ENCODE peak calls at places on chromosomes 12 and 14, in seven cellular contexts. L is fibroblast of lung; P is bronchial epithelial cell; Z is pancreas; J is heart left ventricle; O is Peyer's patch; K is CD8-positive, alpha-beta T cell. N is an unnamed sample. For H3K36me3, the result is how much of the 10 kb centered on the place peaks cover.

GRCh38 chr12:131235871-131236271 is 282.2 kb downstream of the ADGRD1 start:
- DNase-seq in P (no peak), O (no peak), J (no peak), K (no peak), L (no peak), Z (no peak), N (no peak)

GRCh38 chr12:96242597-96242996 is 48.4 kb downstream of the ELK3 start:
- DNase-seq in L (no peak), K (no peak), Z (no peak), P (no peak), J (peak), O (no peak), N (no peak)

GRCh38 chr12:117433878-117434277 is 72.5 kb upstream of the NOS1 start:
- DNase-seq in P (no peak), O (no peak), J (no peak), K (no peak), L (no peak), Z (no peak), N (no peak)

GRCh38 chr12:126171936-126172559 is 1106.8 kb downstream of the AACS start:
- DNase-seq in K (no peak), J (no peak), L (no peak), P (no peak), O (no peak), Z (no peak), N (no peak)

GRCh38 chr12:120013659-120014380 is 24.8 kb downstream of the BICDL1 start:
- DNase-seq in J (no peak), K (peak), Z (no peak), O (no peak), L (no peak), P (peak), N (peak)

GRCh38 chr12:5258498-5258897 is 173.4 kb upstream of the NTF3 start:
- DNase-seq in L (peak), P (peak), K (no peak), Z (no peak), O (no peak), J (no peak), N (no peak)

GRCh38 chr12:70052931-70053497 is 190.2 kb upstream of the CNOT2 start:
- DNase-seq in J (peak), Z (no peak), K (no peak), P (peak), L (peak), O (peak), N (no peak)

GRCh38 chr12:131250028-131250950 is 296.6 kb downstream of the ADGRD1 start:
- DNase-seq in J (peak), L (no peak), K (no peak), O (no peak), Z (no peak), P (no peak), N (no peak)

GRCh38 chr12:72072613-72073212 is 134.1 kb downstream of the TPH2 start:
- DNase-seq in Z (no peak), L (no peak), J (no peak), P (peak), O (no peak), K (no peak), N (no peak)

GRCh38 chr14:36056846-36057245 is 119.7 kb downstream of the PTCSC3 start:
- DNase-seq in P (no peak), Z (no peak), O (no peak), J (no peak), K (no peak), L (no peak), N (no peak)

GRCh38 chr12:123085730-123086487 is 65.0 kb downstream of the PITPNM2 start:
- DNase-seq in O (peak), Z (peak), J (peak), P (peak), K (no peak), L (no peak), N (no peak)

GRCh38 chr12:117805865-117806264 is 162.9 kb downstream of the KSR2 start:
- DNase-seq in Z (no peak), P (no peak), J (no peak), L (no peak), O (no peak), K (no peak), N (no peak)

GRCh38 chr14:96037891-96038557 is 1.1 kb upstream of the C14orf132 start:
- DNase-seq in Z (no peak), L (peak), O (no peak), J (peak), K (no peak), P (peak), N (no peak)

GRCh38 chr12:38350342-38351181 is 34.0 kb downstream of the ALG10B start:
- DNase-seq in L (no peak), P (no peak), O (no peak), Z (no peak), J (no peak), K (no peak), N (peak)

GRCh38 chr12:47747115-47747514 is 11.6 kb downstream of the RAPGEF3 start:
- DNase-seq in O (no peak), K (no peak), L (no peak), J (no peak), Z (no peak), P (no peak), N (no peak)

GRCh38 chr12:62021808-62022207 is 238.4 kb upstream of the USP15 start:
- DNase-seq in O (no peak), P (no peak), L (no peak), Z (no peak), K (no peak), J (no peak), N (no peak)

GRCh38 chr12:103800252-103800771 is 40.7 kb downstream of the NT5DC3 start:
- DNase-seq in K (no peak), J (peak), P (no peak), Z (peak), L (peak), O (peak), N (no peak)

GRCh38 chr14:100982764-100983163 is 79.2 kb upstream of the RTL1 start:
- DNase-seq in P (peak), Z (no peak), L (no peak), O (no peak), J (no peak), K (no peak), N (no peak)

GRCh38 chr12:25995906-25996305 is 37.4 kb downstream of the RASSF8 start:
- DNase-seq in J (no peak), O (no peak), Z (no peak), K (no peak), P (no peak), L (peak), N (no peak)

GRCh38 chr12:55637467-55637866 is 775 bp downstream of the OR10P1 start:
- DNase-seq in P (no peak), J (no peak), K (no peak), Z (no peak), L (no peak), O (no peak), N (no peak)

GRCh38 chr14:69675246-69675583 is 63.8 kb downstream of the SUSD6 start:
- DNase-seq in P (no peak), L (no peak), K (no peak), J (peak), Z (no peak), O (no peak), N (no peak)

GRCh38 chr14:66228267-66228970 is 257.8 kb upstream of the CCDC196 start:
- DNase-seq in L (peak), Z (no peak), J (no peak), P (peak), K (no peak), O (no peak), N (no peak)

GRCh38 chr12:111298583-111299436 is 70.1 kb downstream of the PHETA1 start:
- DNase-seq in O (peak), L (peak), J (peak), P (peak), K (peak), Z (peak), N (no peak)

GRCh38 chr12:68451261-68452091 is 119.3 kb upstream of the MDM1 start:
- DNase-seq in K (no peak), O (peak), Z (no peak), P (peak), J (peak), L (peak), N (peak)

GRCh38 chr12:4281173-4281654 is 7.7 kb downstream of the CCND2 start:
- DNase-seq in O (peak), P (no peak), Z (no peak), L (peak), J (no peak), K (no peak), N (no peak)

GRCh38 chr14:20614038-20614840 is 23.1 kb upstream of the RNASE12 start:
- DNase-seq in P (peak), K (no peak), Z (no peak), J (no peak), L (no peak), O (no peak), N (no peak)

GRCh38 chr14:100144996-100145646 is 14.3 kb downstream of the DEGS2 start:
- DNase-seq in Z (no peak), K (no peak), O (peak), J (no peak), P (no peak), L (no peak), N (no peak)

GRCh38 chr12:42024495-42024830 is 120.2 kb downstream of the GXYLT1 start:
- DNase-seq in P (no peak), O (no peak), Z (no peak), J (no peak), L (no peak), K (no peak), N (no peak)
- TF ChIP-seq CTCF in P (no peak), O (no peak), Z (no peak), J (no peak), L (no peak), K (peak), N (no peak)

DNA sequence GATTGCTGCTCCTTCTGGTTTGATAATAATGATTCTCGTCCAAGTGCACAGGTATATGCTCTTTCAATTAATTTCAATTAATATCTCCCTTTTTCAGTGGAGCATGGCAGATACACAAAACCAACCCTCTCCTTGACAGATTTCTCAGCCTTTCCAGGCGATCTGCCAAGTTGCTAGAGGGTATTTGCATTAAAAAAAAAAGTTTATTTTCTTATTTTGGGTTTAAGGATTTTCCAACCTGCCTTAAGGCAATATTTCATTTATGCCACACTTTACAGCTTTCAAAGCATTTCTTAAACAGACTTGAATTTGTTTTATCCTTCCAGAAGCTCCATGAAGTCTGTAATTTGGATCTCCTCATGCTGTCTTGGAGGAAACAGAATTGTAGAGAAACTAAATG is 2.1 kb downstream of the DGLUCY start:
- DNase-seq in J (no peak), K (no peak), Z (no peak), O (no peak), P (no peak), L (peak), N (no peak)
- H3K4me3 ChIP-seq in J (no peak), K (peak), Z (peak), O (peak), P (no peak), L (peak), N (peak)

GRCh38 chr14:24207625-24208024 is 2.1 kb downstream of the TSSK4 start:
- DNase-seq in O (no peak), K (no peak), Z (no peak), L (no peak), J (no peak), P (no peak), N (no peak)

GRCh38 chr14:24207104-24207543 is 1.6 kb downstream of the TSSK4 start:
- DNase-seq in O (no peak), L (no peak), K (no peak), P (no peak), J (no peak), Z (no peak), N (no peak)

GRCh38 chr14:24204163-24205146 is 1.0 kb upstream of the TSSK4 start:
- DNase-seq in P (no peak), J (no peak), O (no peak), L (no peak), K (no peak), Z (no peak), N (no peak)

GRCh38 chr14:24211311-24211710 is 2.0 kb downstream of the CHMP4A start:
- DNase-seq in L (no peak), O (no peak), K (no peak), J (no peak), Z (no peak), P (no peak), N (no peak)

GRCh38 chr14:24206260-24207103 is 986 bp downstream of the TSSK4 start:
- DNase-seq in J (no peak), P (no peak), K (no peak), Z (no peak), O (no peak), L (no peak), N (no peak)
- H3K36me3 ChIP-seq in J (under half), P (under half), K (under half), Z (under half), O (under half), L (under half), N (under half)

DNA sequence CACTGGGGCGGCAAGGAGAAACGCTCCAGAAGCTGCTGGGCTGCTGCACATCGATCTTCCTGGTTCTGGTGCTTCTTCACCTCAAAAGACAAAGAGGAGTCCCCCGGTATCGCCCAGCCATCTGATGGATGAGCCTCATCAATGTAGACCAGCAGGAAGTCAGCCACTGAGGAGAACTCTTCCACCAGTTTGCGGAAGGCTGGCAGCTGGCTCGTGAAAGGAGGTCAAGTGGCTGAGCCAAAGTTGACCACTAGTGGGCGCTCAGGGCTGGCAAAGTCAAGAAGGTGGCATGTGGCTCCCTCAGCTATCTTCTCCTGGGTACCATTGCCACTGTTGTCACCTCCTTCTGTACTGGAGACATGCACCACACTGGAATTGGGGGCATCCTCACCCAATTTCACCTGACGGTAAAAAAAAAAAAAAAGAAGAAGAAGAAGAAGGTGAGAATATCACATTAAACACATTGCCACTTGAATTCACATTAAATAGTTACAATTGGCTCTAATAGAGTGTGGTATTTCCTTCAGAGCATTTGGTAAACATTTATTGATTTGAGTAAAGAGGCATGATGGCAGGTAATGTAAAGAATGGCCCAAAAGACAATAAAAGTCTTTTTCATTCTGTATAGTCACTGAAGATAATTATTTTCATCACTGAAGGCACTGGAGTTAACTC is 8.3 kb downstream of the DIO2 start:
- DNase-seq in O (peak), Z (no peak), K (no peak), L (no peak), P (peak), J (no peak), N (no peak)
- TF ChIP-seq CTCF in O (no peak), Z (no peak), K (no peak), L (no peak), P (peak), J (no peak), N (peak)

GRCh38 chr14:89430271-89430620 is 13.2 kb upstream of the FOXN3 start:
- DNase-seq in P (no peak), K (no peak), O (peak), L (no peak), Z (no peak), J (no peak), N (no peak)

GRCh38 chr14:89428556-89429196 is 11.6 kb upstream of the FOXN3 start:
- DNase-seq in Z (no peak), P (peak), J (peak), O (peak), L (peak), K (no peak), N (no peak)

GRCh38 chr14:89429206-89430091 is 12.4 kb upstream of the FOXN3 start:
- DNase-seq in J (no peak), O (peak), K (no peak), Z (no peak), P (peak), L (peak), N (no peak)

GRCh38 chr14:89427426-89428162 is 10.6 kb upstream of the FOXN3 start:
- DNase-seq in Z (no peak), K (no peak), J (no peak), P (no peak), L (peak), O (peak), N (no peak)

GRCh38 chr14:89428163-89428523 is 11.1 kb upstream of the FOXN3 start:
- DNase-seq in O (no peak), L (peak), Z (no peak), K (no peak), P (no peak), J (no peak), N (no peak)
- H3K4me3 ChIP-seq in O (no peak), L (no peak), Z (no peak), K (no peak), P (no peak), J (no peak), N (no peak)

GRCh38 chr12:57582440-57582839 is 8.6 kb upstream of the PIP4K2C start:
- DNase-seq in P (no peak), K (no peak), J (no peak), O (no peak), Z (no peak), L (no peak), N (no peak)
- H3K36me3 ChIP-seq in P (under half), K (under half), J (under half), O (under half), Z (under half), L (under half), N (under half)

GRCh38 chr14:102507891-102508312 is 1.7 kb downstream of the ANKRD9 start:
- DNase-seq in K (no peak), P (no peak), Z (no peak), J (no peak), L (no peak), O (no peak), N (no peak)
- TF ChIP-seq CTCF in K (no peak), P (peak), Z (no peak), J (no peak), L (no peak), O (no peak), N (no peak)

GRCh38 chr12:8960185-8960584 is 10.7 kb upstream of the M6PR start:
- DNase-seq in O (no peak), J (no peak), P (no peak), L (no peak), K (no peak), Z (no peak), N (no peak)
- H3K4me3 ChIP-seq in O (no peak), J (no peak), P (no peak), L (no peak), K (no peak), Z (no peak), N (no peak)

DNA sequence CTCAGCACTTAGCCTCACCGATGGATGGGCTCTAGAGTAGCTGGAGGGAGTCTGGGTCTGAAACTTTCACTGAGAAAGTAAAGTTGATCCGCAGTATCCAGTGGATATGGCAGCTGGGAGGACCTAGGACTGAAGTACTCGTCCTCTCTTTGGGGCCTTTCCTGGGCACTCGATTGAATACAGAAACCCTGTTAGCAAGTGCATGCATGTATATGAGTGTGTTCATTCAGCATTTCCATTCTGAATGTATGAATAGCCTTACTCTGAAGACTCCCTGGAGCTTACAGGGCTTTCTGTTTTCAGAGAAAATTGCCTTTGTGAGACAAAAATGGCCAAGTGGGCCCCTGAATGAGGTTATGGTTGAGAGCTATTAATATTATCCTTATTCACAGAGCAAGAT is 62.8 kb downstream of the DAD1 start:
- DNase-seq in Z (no peak), O (no peak), K (no peak), L (no peak), J (no peak), P (no peak), N (no peak)
- H3K36me3 ChIP-seq in Z (under half), O (under half), K (under half), L (under half), J (under half), P (under half), N (under half)

GRCh38 chr14:85534914-85535313 is 5.0 kb downstream of the FLRT2 start:
- DNase-seq in Z (no peak), P (no peak), K (no peak), L (peak), O (no peak), J (no peak), N (no peak)

GRCh38 chr14:85537526-85537925 is 7.6 kb downstream of the FLRT2 start:
- DNase-seq in K (no peak), L (no peak), J (no peak), Z (no peak), P (no peak), O (no peak), N (no peak)

GRCh38 chr14:85535316-85535715 is 5.4 kb downstream of the FLRT2 start:
- DNase-seq in J (no peak), K (no peak), O (no peak), L (no peak), P (no peak), Z (no peak), N (no peak)

GRCh38 chr14:85536835-85537195 is 6.9 kb downstream of the FLRT2 start:
- DNase-seq in O (no peak), P (peak), L (peak), J (no peak), Z (no peak), K (no peak), N (no peak)

GRCh38 chr14:85535916-85536834 is 6.2 kb downstream of the FLRT2 start:
- DNase-seq in Z (no peak), K (no peak), O (no peak), P (peak), L (peak), J (no peak), N (no peak)
- TF ChIP-seq CTCF in Z (peak), K (no peak), O (peak), P (peak), L (peak), J (peak), N (no peak)